ENCODE peak calls at places on chromosomes 16 and 17, in five cellular contexts. L is Panc1, H is tibial artery, S is gastrocnemius medialis, F is mucosa of descending colon. U is an unnamed sample.

GRCh38 chr17:14202388-14203166 is 34.1 kb downstream of the CDRT15 start:
- DNase-seq in L (no peak), H (no peak), S (peak), F (no peak), U (no peak)

GRCh38 chr17:3772764-3773163 is 28.2 kb downstream of the ITGAE start:
- DNase-seq in L (no peak), H (no peak), S (no peak), F (no peak), U (no peak)

GRCh38 chr16:49837673-49838360 is 18.1 kb downstream of the ZNF423 start:
- DNase-seq in L (no peak), H (no peak), S (no peak), F (no peak), U (no peak)

GRCh38 chr16:23394141-23394540 is 58.8 kb downstream of the COG7 start:
- DNase-seq in L (no peak), H (no peak), S (no peak), F (no peak), U (no peak)

GRCh38 chr17:73833779-73834613 is 189.8 kb upstream of the SDK2 start:
- DNase-seq in L (no peak), H (no peak), S (no peak), F (no peak), U (no peak)

GRCh38 chr16:15899538-15900100 is 11.2 kb upstream of the CEP20 start:
- DNase-seq in L (peak), H (no peak), S (no peak), F (no peak), U (peak)

GRCh38 chr17:42329025-42329976 is 41.0 kb downstream of the STAT5A start:
- DNase-seq in L (no peak), H (no peak), S (no peak), F (no peak), U (peak)

GRCh38 chr17:46195217-46195855 is 2.1 kb upstream of the KANSL1 start:
- DNase-seq in L (no peak), H (no peak), S (no peak), F (peak), U (no peak)

GRCh38 chr16:56726283-56726682 is 3.6 kb upstream of the NUP93 start:
- DNase-seq in L (no peak), H (no peak), S (no peak), F (no peak), U (no peak)

GRCh38 chr17:29617125-29617480 is 5.6 kb downstream of the CORO6 start:
- DNase-seq in L (no peak), H (peak), S (peak), F (peak), U (no peak)

GRCh38 chr17:9002610-9003354 is 18.5 kb upstream of the NTN1 start:
- DNase-seq in L (no peak), H (peak), S (no peak), F (peak), U (no peak)

GRCh38 chr17:47335101-47335936 is 11.6 kb downstream of the EFCAB13 start:
- DNase-seq in L (no peak), H (no peak), S (no peak), F (no peak), U (no peak)

GRCh38 chr17:2111691-2112090 is 56.8 kb downstream of the HIC1 start:
- DNase-seq in L (no peak), H (no peak), S (no peak), F (no peak), U (peak)

GRCh38 chr16:52090080-52090479 is 456.9 kb downstream of the TOX3 start:
- DNase-seq in L (no peak), H (no peak), S (no peak), F (no peak), U (no peak)

GRCh38 chr17:18110636-18111145 is 2.1 kb downstream of the MYO15A start:
- DNase-seq in L (no peak), H (no peak), S (no peak), F (no peak), U (no peak)

GRCh38 chr17:17032131-17032692 is 10.0 kb upstream of the MPRIP start:
- DNase-seq in L (no peak), H (peak), S (peak), F (peak), U (no peak)

GRCh38 chr16:71410146-71410545 is 31.7 kb downstream of the TLE7 start:
- DNase-seq in L (no peak), H (no peak), S (no peak), F (no peak), U (no peak)

GRCh38 chr16:78443300-78443604 is 343.8 kb downstream of the WWOX start:
- DNase-seq in L (no peak), H (no peak), S (no peak), F (no peak), U (no peak)

GRCh38 chr16:87702325-87702811 is 63.4 kb downstream of the KLHDC4 start:
- DNase-seq in L (no peak), H (no peak), S (no peak), F (no peak), U (no peak)

GRCh38 chr16:15949210-15950166 is at the start of gene ABCC1:
- DNase-seq in L (no peak), H (no peak), S (peak), F (peak), U (no peak)

GRCh38 chr17:46811978-46812583 is 6.4 kb downstream of the WNT3 start:
- DNase-seq in L (no peak), H (no peak), S (no peak), F (no peak), U (peak)

GRCh38 chr16:69796285-69797118 is 34.4 kb downstream of the WWP2 start:
- DNase-seq in L (peak), H (no peak), S (peak), F (no peak), U (peak)

GRCh38 chr17:50347894-50348291 is 2.0 kb downstream of the XYLT2 start:
- DNase-seq in L (no peak), H (no peak), S (no peak), F (no peak), U (no peak)

GRCh38 chr17:36608794-36609497 is 7.6 kb downstream of the MRM1 start:
- DNase-seq in L (no peak), H (no peak), S (peak), F (peak), U (no peak)

GRCh38 chr17:8224891-8225812 is 14.8 kb upstream of the AURKB start:
- DNase-seq in L (no peak), H (no peak), S (no peak), F (no peak), U (no peak)

GRCh38 chr16:12688972-12689850 is 114.5 kb downstream of the CPPED1 start:
- DNase-seq in L (no peak), H (no peak), S (no peak), F (no peak), U (no peak)

GRCh38 chr17:35807371-35808144 is 1.7 kb upstream of the TAF15 start:
- DNase-seq in L (no peak), H (no peak), S (no peak), F (no peak), U (no peak)

GRCh38 chr17:4768281-4768680 is 3.4 kb upstream of the TM4SF5 start:
- DNase-seq in L (no peak), H (no peak), S (no peak), F (no peak), U (no peak)

GRCh38 chr17:4944554-4945175 is 3.7 kb downstream of the PFN1 start:
- DNase-seq in L (no peak), H (no peak), S (no peak), F (peak), U (no peak)

GRCh38 chr16:52383640-52384292 is 163.2 kb downstream of the TOX3 start:
- DNase-seq in L (no peak), H (no peak), S (no peak), F (no peak), U (no peak)

GRCh38 chr17:59785091-59785799 is 77.8 kb downstream of the VMP1 start:
- DNase-seq in L (no peak), H (no peak), S (no peak), F (no peak), U (no peak)

GRCh38 chr17:65936013-65936412 is 255.9 kb downstream of the CEP112 start:
- DNase-seq in L (no peak), H (no peak), S (no peak), F (no peak), U (no peak)

GRCh38 chr16:73060216-73060615 is 12.3 kb upstream of the ZFHX3 start:
- DNase-seq in L (no peak), H (peak), S (no peak), F (no peak), U (no peak)

GRCh38 chr16:58464047-58464915 is 35.7 kb upstream of the NDRG4 start:
- DNase-seq in L (no peak), H (no peak), S (no peak), F (no peak), U (no peak)

DNA sequence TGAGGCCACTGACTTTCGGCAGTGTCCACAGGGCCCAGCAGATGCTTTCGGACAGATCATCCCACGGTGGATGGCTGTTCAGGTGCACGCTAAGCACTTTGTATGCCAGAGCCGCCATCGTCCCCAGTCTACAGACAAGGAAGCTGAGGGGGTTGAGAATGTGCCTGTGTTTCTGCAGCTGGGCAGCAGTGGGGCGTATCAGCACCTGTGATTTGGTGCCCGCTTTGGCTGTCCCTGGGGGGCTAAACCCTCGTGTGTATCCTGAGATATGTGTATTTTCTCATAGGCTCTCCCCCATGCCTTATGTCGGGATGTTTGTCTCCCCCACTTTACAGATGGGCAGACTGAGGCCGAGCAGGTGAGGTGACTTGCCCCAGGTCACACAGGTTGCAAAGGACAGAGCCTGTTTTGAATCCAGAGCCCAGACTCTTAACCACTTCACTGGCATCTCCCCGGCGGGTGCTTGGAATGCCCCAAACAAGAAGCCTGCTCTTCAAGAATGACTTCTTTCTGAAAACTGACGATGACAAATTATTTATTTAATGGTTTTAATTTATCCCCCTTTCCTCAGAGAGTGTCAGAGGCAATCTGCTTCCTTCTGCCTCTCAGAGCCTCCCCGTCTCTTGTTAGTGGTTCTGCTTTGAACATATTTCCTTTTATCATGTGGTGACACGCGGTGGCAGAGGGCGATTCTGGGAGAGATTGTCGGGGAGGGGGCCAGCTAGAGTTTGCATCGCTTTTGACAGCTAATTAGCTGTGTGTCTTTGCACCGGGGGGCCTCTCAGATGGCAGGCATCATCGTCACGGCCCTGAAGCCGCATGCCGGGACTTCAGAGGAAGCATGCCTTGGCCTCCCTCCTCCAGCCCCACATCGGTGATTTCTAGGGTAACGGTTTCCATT is 149.6 kb upstream of the CIBAR2 start:
- DNase-seq in L (no peak), H (no peak), S (no peak), F (no peak), U (no peak)
- H3K4me3 ChIP-seq in L (no peak), H (no peak), S (no peak), F (no peak), U (no peak)

DNA sequence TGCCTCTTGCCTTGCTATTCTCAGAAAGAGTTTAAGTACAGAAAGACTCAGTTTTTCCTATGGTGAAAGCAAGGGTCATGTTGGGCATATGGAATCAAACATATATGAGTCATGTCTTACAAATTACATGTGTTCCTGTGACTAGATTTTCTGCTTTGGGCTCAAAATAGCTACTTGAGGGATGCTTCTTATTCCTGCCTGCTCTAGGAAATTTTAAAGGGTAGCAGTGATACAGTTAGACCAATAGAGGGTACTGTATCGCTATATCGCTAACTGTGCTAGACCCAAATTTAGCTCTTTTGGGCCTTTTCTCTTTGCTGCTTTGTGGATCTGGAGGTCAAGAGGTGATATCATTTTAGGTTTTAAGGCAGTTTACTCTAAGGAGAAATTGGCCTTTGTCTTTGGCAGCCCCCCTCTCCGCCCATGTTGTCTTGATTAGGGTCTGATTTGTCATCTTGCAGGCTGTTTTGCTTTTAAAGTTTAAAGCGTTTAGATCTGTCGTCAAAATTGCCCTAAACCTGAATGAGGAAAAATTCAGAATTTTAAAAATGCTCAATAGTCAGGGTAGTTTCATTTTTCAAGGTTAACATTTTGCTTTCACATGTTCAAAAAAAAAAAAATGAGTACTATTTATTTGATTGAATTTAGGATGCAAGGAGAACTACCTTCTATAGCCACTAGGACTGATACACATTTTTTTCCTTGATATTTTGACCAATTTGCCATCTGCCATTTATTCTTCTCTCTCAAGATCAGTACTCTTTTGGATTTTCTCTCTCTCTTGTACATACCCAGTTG is 8.8 kb downstream of the NFATC3 start:
- DNase-seq in L (no peak), H (no peak), S (no peak), F (no peak), U (peak)
- TF ChIP-seq CTCF in L (peak), H (peak), S (no peak), F (no peak), U (peak)

DNA sequence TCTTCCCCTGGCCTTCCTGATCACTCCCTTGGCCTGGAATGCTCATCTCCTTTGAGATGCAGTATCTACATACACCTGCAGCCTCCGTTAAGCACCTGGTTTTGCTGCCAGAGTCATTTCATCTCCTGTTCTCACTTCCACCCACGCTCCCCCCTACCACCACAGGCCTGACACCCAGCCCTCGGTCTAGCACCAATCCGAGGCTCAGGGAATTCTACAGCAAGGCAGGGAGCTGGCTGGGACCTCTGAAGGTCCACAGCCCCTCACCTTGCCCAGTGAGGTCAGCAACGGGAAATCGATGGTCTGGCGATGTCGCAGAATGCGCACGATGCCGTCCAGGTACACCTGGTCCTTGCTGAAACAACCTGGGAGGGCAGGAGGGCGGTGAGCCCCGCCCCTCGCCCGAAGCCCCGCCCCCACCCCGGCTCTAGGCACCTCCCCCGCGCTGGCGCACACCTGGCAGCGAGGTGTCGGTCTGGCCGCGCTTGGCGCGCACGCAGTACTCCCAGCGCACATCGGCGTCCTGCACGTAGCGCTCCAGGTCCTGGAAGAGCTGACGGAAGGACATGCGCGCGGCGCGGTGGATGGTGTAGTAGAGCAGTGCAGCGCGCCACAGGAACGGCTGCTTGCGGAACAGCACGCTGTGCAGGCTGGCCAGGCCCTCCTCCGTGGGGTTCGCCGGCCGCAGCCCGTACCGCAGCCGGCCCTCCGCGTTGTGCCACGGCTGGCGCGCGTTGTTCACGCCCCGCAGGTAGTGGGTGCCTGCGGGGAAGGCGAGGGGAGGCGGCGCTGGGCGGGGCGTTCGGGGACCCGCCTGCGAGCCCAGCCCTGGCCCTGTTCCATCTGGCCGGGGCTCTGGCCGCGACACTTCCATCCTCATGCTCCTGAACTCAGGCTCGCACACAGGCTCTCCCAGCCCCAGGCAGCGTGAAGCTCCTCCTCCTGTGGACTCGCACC is 5.7 kb downstream of the MATCAP1 start:
- DNase-seq in L (no peak), H (peak), S (peak), F (peak), U (no peak)
- H3K4me3 ChIP-seq in L (peak), H (peak), S (peak), F (no peak), U (peak)

GRCh38 chr16:4327782-4328579 is 12.1 kb downstream of the GLIS2 start:
- DNase-seq in L (no peak), H (peak), S (peak), F (no peak), U (no peak)
- TF ChIP-seq CTCF in L (peak), H (peak), S (peak), F (peak), U (peak)

U was measured in HFF-Myc.